ENCODE peak calls at places on chromosomes 4 and X, in nine cellular contexts. H is cardiac muscle cell, T is fibroblast of lung, A is upper lobe of right lung, R is mucosa of descending colon, Q is heart left ventricle, Z is ovary, K is heart right ventricle, G is GM23338. L is an unnamed sample.

GRCh38 chr4:144575181-144575580 is 70.8 kb upstream of the HHIP start:
- DNase-seq in H (peak; percentile 36), T (no peak), A (no peak), R (no peak), Q (no peak), Z (no peak), K (no peak), G (peak; percentile 23), L (no peak)

GRCh38 chr4:151227731-151228130 is 49.2 kb upstream of the PRSS48 start:
- DNase-seq in H (no peak), T (peak; percentile 71), A (no peak), R (no peak), Q (peak; percentile 61), Z (no peak), K (peak; percentile 32), G (no peak), L (no peak)

GRCh38 chr4:5198586-5198985 is 147.3 kb downstream of the STK32B start:
- DNase-seq in H (no peak), T (no peak), A (no peak), R (no peak), Q (no peak), Z (no peak), K (no peak), G (no peak), L (no peak)

GRCh38 chr4:141534985-141535384 is 101.4 kb upstream of the IL15 start:
- DNase-seq in H (no peak), T (no peak), A (no peak), R (no peak), Q (no peak), Z (no peak), K (no peak), G (no peak), L (no peak)

GRCh38 chrX:8743126-8743732 is 11.3 kb upstream of the ANOS1 start:
- DNase-seq in H (peak; percentile 78), T (peak; percentile 38), A (peak; percentile 69), R (no peak), Q (peak; percentile 36), Z (peak; percentile 31), K (peak; percentile 28), G (peak; percentile 69), L (peak; percentile 61)

GRCh38 chr4:160238790-160239189 is 1135.9 kb downstream of the RAPGEF2 start:
- DNase-seq in H (no peak), T (no peak), A (no peak), R (no peak), Q (no peak), Z (no peak), K (no peak), G (no peak), L (no peak)

GRCh38 chrX:138908577-138908976 is 197.1 kb upstream of the FGF13 start:
- DNase-seq in H (no peak), T (no peak), A (no peak), R (no peak), Q (no peak), Z (no peak), K (no peak), G (no peak), L (no peak)

GRCh38 chrX:72078411-72078810 is 53.3 kb downstream of the RTL5 start:
- DNase-seq in H (no peak), T (no peak), A (no peak), R (no peak), Q (no peak), Z (no peak), K (no peak), G (no peak), L (no peak)

GRCh38 chr4:168076989-168077725 is 15.2 kb upstream of the ANXA10 start:
- DNase-seq in H (peak; percentile 81), T (peak; percentile 81), A (no peak), R (no peak), Q (peak; percentile 27), Z (peak; percentile 12), K (no peak), G (peak; percentile 75), L (peak; percentile 71)

GRCh38 chr4:150211821-150212445 is 133.7 kb downstream of the DCLK2 start:
- DNase-seq in H (no peak), T (no peak), A (no peak), R (no peak), Q (no peak), Z (no peak), K (no peak), G (no peak), L (no peak)

GRCh38 chr4:163415668-163416067 is 57.9 kb downstream of the TKTL2 start:
- DNase-seq in H (no peak), T (no peak), A (no peak), R (no peak), Q (no peak), Z (no peak), K (no peak), G (peak; percentile 55), L (no peak)

GRCh38 chr4:184825394-184826314 is at the start of gene ACSL1:
- DNase-seq in H (peak; percentile 92), T (peak; percentile 66), A (peak; percentile 94), R (peak; percentile 89), Q (peak; percentile 92), Z (peak; percentile 81), K (peak; percentile 88), G (peak; percentile 79), L (peak; percentile 94)

GRCh38 chr4:38784141-38784540 is 1.4 kb upstream of the TLR10 start:
- DNase-seq in H (no peak), T (no peak), A (no peak), R (no peak), Q (no peak), Z (no peak), K (no peak), G (no peak), L (no peak)

GRCh38 chr4:38781854-38782261 is 932 bp downstream of the TLR10 start:
- DNase-seq in H (no peak), T (no peak), A (no peak), R (no peak), Q (no peak), Z (no peak), K (no peak), G (no peak), L (no peak)

GRCh38 chr4:38782452-38783108 is at the start of gene TLR10:
- DNase-seq in H (peak; percentile 64), T (peak; percentile 59), A (no peak), R (no peak), Q (no peak), Z (no peak), K (no peak), G (peak; percentile 83), L (no peak)

GRCh38 chr4:38785041-38785790 is 2.4 kb upstream of the TLR10 start:
- DNase-seq in H (no peak), T (no peak), A (no peak), R (no peak), Q (no peak), Z (no peak), K (no peak), G (no peak), L (no peak)

GRCh38 chr4:38783109-38783460 is 295 bp upstream of the TLR10 start:
- DNase-seq in H (no peak), T (no peak), A (no peak), R (no peak), Q (no peak), Z (no peak), K (no peak), G (no peak), L (no peak)
- H3K4me1 ChIP-seq in H (no peaks in the 10 kb centered on the region), T (no peaks in the 10 kb centered on the region), A (no peaks in the 10 kb centered on the region), R (no peaks in the 10 kb centered on the region), Q (no peaks in the 10 kb centered on the region), Z (no peaks in the 10 kb centered on the region), K (peaks cover 6% of the 10 kb centered on the region), G (no peaks in the 10 kb centered on the region), L (no peaks in the 10 kb centered on the region)

GRCh38 chr4:152910521-152910920 is 25.6 kb upstream of the FHDC1 start:
- DNase-seq in H (no peak), T (no peak), A (no peak), R (no peak), Q (no peak), Z (no peak), K (no peak), G (no peak), L (no peak)
- TF ChIP-seq CTCF in H (no peak), T (no peak), A (peak; percentile 14), R (no peak), Q (no peak), Z (no peak), K (no peak), G (peak; percentile 24), L (no peak)

DNA sequence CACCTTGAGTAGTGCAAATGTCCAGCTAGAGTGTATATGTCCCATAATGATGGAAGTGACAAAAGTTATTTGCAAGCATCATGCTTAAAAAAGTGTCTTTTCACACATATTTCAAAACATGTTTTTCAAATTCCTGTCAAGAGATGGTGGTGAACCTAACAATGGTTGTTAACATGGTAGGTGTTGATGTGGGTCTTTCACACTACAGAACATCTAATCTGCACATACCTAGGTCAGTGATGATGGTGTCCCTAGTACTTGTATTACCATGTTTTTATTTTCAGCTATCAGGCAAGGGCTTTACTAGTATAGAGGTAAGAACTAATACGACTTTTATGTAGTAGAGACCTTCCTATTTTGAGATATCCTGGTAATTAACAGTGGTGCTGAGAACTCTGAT is 3.4 kb upstream of the ATXN3L start:
- DNase-seq in H (no peak), T (no peak), A (no peak), R (no peak), Q (no peak), Z (no peak), K (no peak), G (no peak), L (no peak)
- H3K4me1 ChIP-seq in H (no peaks in the 10 kb centered on the region), T (no peaks in the 10 kb centered on the region), A (no peaks in the 10 kb centered on the region), R (no peaks in the 10 kb centered on the region), Q (no peaks in the 10 kb centered on the region), Z (no peaks in the 10 kb centered on the region), K (no peaks in the 10 kb centered on the region), G (no peaks in the 10 kb centered on the region), L (no peaks in the 10 kb centered on the region)

GRCh38 chrX:50211510-50211909 is 6.9 kb downstream of the CCNB3 start:
- DNase-seq in H (no peak), T (peak; percentile 1), A (no peak), R (no peak), Q (no peak), Z (no peak), K (no peak), G (peak; percentile 66), L (no peak)

GRCh38 chrX:50204364-50204899 is at the start of gene CCNB3:
- DNase-seq in H (peak; percentile 71), T (peak; percentile 74), A (peak; percentile 85), R (peak; percentile 75), Q (peak; percentile 67), Z (peak; percentile 63), K (peak; percentile 64), G (peak; percentile 79), L (peak; percentile 64)

GRCh38 chrX:50202539-50202938 is 1.7 kb upstream of the AKAP4 start:
- DNase-seq in H (no peak), T (no peak), A (no peak), R (no peak), Q (no peak), Z (no peak), K (no peak), G (no peak), L (no peak)

GRCh38 chrX:50200907-50201306 is at the start of gene AKAP4:
- DNase-seq in H (no peak), T (no peak), A (no peak), R (no peak), Q (no peak), Z (no peak), K (no peak), G (no peak), L (no peak)

DNA sequence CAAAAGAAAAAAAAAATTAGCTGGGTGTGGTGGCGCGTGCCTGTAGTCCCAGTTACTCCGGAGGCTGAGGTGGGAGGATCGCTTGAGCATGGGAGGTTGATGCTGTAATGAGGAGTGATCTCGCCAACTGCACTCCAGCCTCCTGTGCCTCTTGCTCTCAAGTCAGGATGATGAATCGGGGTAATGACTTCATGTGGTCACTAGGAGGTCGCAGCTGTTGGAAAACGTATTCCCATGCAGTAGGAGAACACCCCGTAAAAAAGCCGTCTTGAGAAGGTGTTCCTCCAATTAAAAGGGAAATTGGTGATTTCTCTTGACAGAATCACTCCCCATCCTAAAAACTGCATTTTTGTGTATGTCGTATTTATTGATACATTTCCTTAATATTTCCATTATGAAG is 2.2 kb downstream of the CCNB3 start:
- DNase-seq in H (no peak), T (no peak), A (no peak), R (no peak), Q (no peak), Z (no peak), K (no peak), G (peak; percentile 46), L (no peak)
- TF ChIP-seq CTCF in H (no peak), T (no peak), A (no peak), R (no peak), Q (no peak), Z (no peak), K (no peak), G (peak; percentile 32), L (no peak)

L was measured in right lobe of liver.